ENCODE peak calls at places on chromosomes 13 and 19, in seven cellular contexts. N, V, K, Z, L, P and S are unnamed samples.

GRCh38 chr19:10699650-10700335 is 1.4 kb upstream of the QTRT1 start:
- DNase-seq in N (peak), V (peak), K (no peak), Z (peak), L (no peak), P (no peak), S (no peak)

GRCh38 chr19:2327773-2328400 is 499 bp downstream of the LSM7 start:
- DNase-seq in N (peak), V (peak), K (no peak), Z (peak), L (no peak), P (no peak), S (no peak)

GRCh38 chr19:1027953-1028902 is 1.8 kb downstream of the CNN2 start:
- DNase-seq in N (peak), V (peak), K (peak), Z (peak), L (peak), P (no peak), S (no peak)

GRCh38 chr13:41458187-41458938 is 1.0 kb downstream of the RGCC start:
- DNase-seq in N (peak), V (no peak), K (peak), Z (peak), L (no peak), P (no peak), S (no peak)

GRCh38 chr19:33514885-33515485 is 6.6 kb downstream of the PEPD start:
- DNase-seq in N (no peak), V (peak), K (peak), Z (peak), L (peak), P (no peak), S (peak)

GRCh38 chr13:75803175-75803611 is 167.1 kb downstream of the LMO7 start:
- DNase-seq in N (no peak), V (no peak), K (no peak), Z (no peak), L (no peak), P (no peak), S (no peak)

GRCh38 chr19:32178401-32178800 is 167.0 kb upstream of the ZNF507 start:
- DNase-seq in N (no peak), V (no peak), K (no peak), Z (no peak), L (peak), P (no peak), S (no peak)

GRCh38 chr19:5035105-5035761 is 66.3 kb downstream of the KDM4B start:
- DNase-seq in N (no peak), V (no peak), K (no peak), Z (no peak), L (no peak), P (no peak), S (no peak)

GRCh38 chr19:49361438-49362047 is 673 bp downstream of the TEAD2 start:
- DNase-seq in N (peak), V (no peak), K (peak), Z (peak), L (peak), P (no peak), S (no peak)

GRCh38 chr13:49444517-49445395 is 682 bp downstream of the SETDB2 start:
- DNase-seq in N (peak), V (peak), K (no peak), Z (peak), L (no peak), P (no peak), S (no peak)

GRCh38 chr13:111519490-111520170 is 199.2 kb downstream of the TEX29 start:
- DNase-seq in N (no peak), V (no peak), K (no peak), Z (no peak), L (peak), P (no peak), S (no peak)

GRCh38 chr19:7515471-7516226 is at the start of gene ZNF358:
- DNase-seq in N (peak), V (peak), K (peak), Z (peak), L (peak), P (peak), S (peak)

GRCh38 chr19:29442910-29443309 is 82.9 kb upstream of the VSTM2B start:
- DNase-seq in N (no peak), V (no peak), K (no peak), Z (no peak), L (peak), P (no peak), S (no peak)

GRCh38 chr19:34317311-34317927 is 47.6 kb upstream of the GPI start:
- DNase-seq in N (no peak), V (peak), K (no peak), Z (peak), L (peak), P (no peak), S (no peak)

GRCh38 chr19:12952488-12953455 is 4.3 kb downstream of the GADD45GIP1 start:
- DNase-seq in N (no peak), V (no peak), K (no peak), Z (peak), L (no peak), P (peak), S (no peak)

GRCh38 chr19:45575216-45575615 is 9.4 kb downstream of the OPA3 start:
- DNase-seq in N (no peak), V (no peak), K (no peak), Z (no peak), L (no peak), P (no peak), S (no peak)

GRCh38 chr13:31334547-31334946 is 134.8 kb downstream of the B3GLCT start:
- DNase-seq in N (no peak), V (no peak), K (no peak), Z (no peak), L (no peak), P (no peak), S (no peak)

GRCh38 chr19:8571006-8571411 is 6.2 kb downstream of the MYO1F start:
- DNase-seq in N (peak), V (peak), K (peak), Z (peak), L (no peak), P (no peak), S (no peak)

GRCh38 chr13:92843549-92843948 is 383.1 kb upstream of the GPC6 start:
- DNase-seq in N (no peak), V (no peak), K (no peak), Z (peak), L (no peak), P (no peak), S (no peak)